ENCODE peak calls at places on chromosome 2, in eight cellular contexts. One of them, this sample, is unnamed.
A peak's percentile ranks its signal among the peaks of the same experiment; 100 is the strongest.

GRCh38 chr2:64019083-64019974 is at the start of gene VPS54:
- DNase-seq in neural progenitor cell: peak; percentile 86
- DNase-seq in breast epithelium: peak; percentile 49
- DNase-seq in stimulated activated CD4-positive, alpha-beta T cell treated with anti-CD3 and anti-CD28 coated beads, Interleukin-1b, Interleukin-23, amount 100 ng/mL, for 48 hours: peak; percentile 45
- DNase-seq in DMS153: peak; percentile 14
- DNase-seq in CD8-positive, alpha-beta memory T cell: peak; percentile 37
- DNase-seq in fibroblast of pulmonary artery: peak; percentile 59
- DNase-seq in G401: peak; percentile 63
- DNase-seq in this sample: no peak

GRCh38 chr2:28287261-28287915 is 105.3 kb upstream of the FOSL2 start:
- DNase-seq in neural progenitor cell: no peak
- DNase-seq in breast epithelium: no peak
- DNase-seq in stimulated activated CD4-positive, alpha-beta T cell treated with anti-CD3 and anti-CD28 coated beads, Interleukin-1b, Interleukin-23, amount 100 ng/mL, for 48 hours: no peak
- DNase-seq in DMS153: no peak
- DNase-seq in CD8-positive, alpha-beta memory T cell: no peak
- DNase-seq in fibroblast of pulmonary artery: no peak
- DNase-seq in G401: peak; percentile 65
- DNase-seq in this sample: no peak

GRCh38 chr2:95122197-95122551 is 566 bp upstream of the MRPS5 start:
- DNase-seq in neural progenitor cell: no peak
- DNase-seq in breast epithelium: no peak
- DNase-seq in stimulated activated CD4-positive, alpha-beta T cell treated with anti-CD3 and anti-CD28 coated beads, Interleukin-1b, Interleukin-23, amount 100 ng/mL, for 48 hours: no peak
- DNase-seq in DMS153: no peak
- DNase-seq in CD8-positive, alpha-beta memory T cell: no peak
- DNase-seq in fibroblast of pulmonary artery: no peak
- DNase-seq in G401: no peak
- DNase-seq in this sample: no peak

GRCh38 chr2:174024524-174025270 is 59.5 kb upstream of the SP3 start:
- DNase-seq in neural progenitor cell: peak; percentile 80
- DNase-seq in breast epithelium: peak; percentile 87
- DNase-seq in stimulated activated CD4-positive, alpha-beta T cell treated with anti-CD3 and anti-CD28 coated beads, Interleukin-1b, Interleukin-23, amount 100 ng/mL, for 48 hours: no peak
- DNase-seq in DMS153: no peak
- DNase-seq in CD8-positive, alpha-beta memory T cell: no peak
- DNase-seq in fibroblast of pulmonary artery: peak; percentile 87
- DNase-seq in G401: no peak
- DNase-seq in this sample: peak; percentile 61

GRCh38 chr2:230575640-230576324 is 136.9 kb upstream of the CAB39 start:
- DNase-seq in neural progenitor cell: no peak
- DNase-seq in breast epithelium: no peak
- DNase-seq in stimulated activated CD4-positive, alpha-beta T cell treated with anti-CD3 and anti-CD28 coated beads, Interleukin-1b, Interleukin-23, amount 100 ng/mL, for 48 hours: peak; percentile 34
- DNase-seq in DMS153: no peak
- DNase-seq in CD8-positive, alpha-beta memory T cell: peak; percentile 51
- DNase-seq in fibroblast of pulmonary artery: no peak
- DNase-seq in G401: no peak
- DNase-seq in this sample: no peak

GRCh38 chr2:188207554-188207953 is 84.1 kb upstream of the GULP1 start:
- DNase-seq in neural progenitor cell: no peak
- DNase-seq in breast epithelium: no peak
- DNase-seq in stimulated activated CD4-positive, alpha-beta T cell treated with anti-CD3 and anti-CD28 coated beads, Interleukin-1b, Interleukin-23, amount 100 ng/mL, for 48 hours: no peak
- DNase-seq in DMS153: no peak
- DNase-seq in CD8-positive, alpha-beta memory T cell: no peak
- DNase-seq in fibroblast of pulmonary artery: no peak
- DNase-seq in G401: no peak
- DNase-seq in this sample: no peak

GRCh38 chr2:51441786-51442185 is 409.9 kb upstream of the NRXN1 start:
- DNase-seq in neural progenitor cell: no peak
- DNase-seq in breast epithelium: no peak
- DNase-seq in stimulated activated CD4-positive, alpha-beta T cell treated with anti-CD3 and anti-CD28 coated beads, Interleukin-1b, Interleukin-23, amount 100 ng/mL, for 48 hours: no peak
- DNase-seq in DMS153: no peak
- DNase-seq in CD8-positive, alpha-beta memory T cell: no peak
- DNase-seq in fibroblast of pulmonary artery: no peak
- DNase-seq in G401: no peak
- DNase-seq in this sample: no peak

GRCh38 chr2:237486819-237487448 is at the start of gene MLPH:
- DNase-seq in neural progenitor cell: peak; percentile 66
- DNase-seq in breast epithelium: no peak
- DNase-seq in stimulated activated CD4-positive, alpha-beta T cell treated with anti-CD3 and anti-CD28 coated beads, Interleukin-1b, Interleukin-23, amount 100 ng/mL, for 48 hours: no peak
- DNase-seq in DMS153: no peak
- DNase-seq in CD8-positive, alpha-beta memory T cell: no peak
- DNase-seq in fibroblast of pulmonary artery: no peak
- DNase-seq in G401: no peak
- DNase-seq in this sample: peak; percentile 41

GRCh38 chr2:240703417-240704341 is 12.0 kb downstream of the AQP12A start:
- DNase-seq in neural progenitor cell: no peak
- DNase-seq in breast epithelium: no peak
- DNase-seq in stimulated activated CD4-positive, alpha-beta T cell treated with anti-CD3 and anti-CD28 coated beads, Interleukin-1b, Interleukin-23, amount 100 ng/mL, for 48 hours: no peak
- DNase-seq in DMS153: no peak
- DNase-seq in CD8-positive, alpha-beta memory T cell: no peak
- DNase-seq in fibroblast of pulmonary artery: no peak
- DNase-seq in G401: no peak
- DNase-seq in this sample: no peak

GRCh38 chr2:105454801-105455485 is 56.1 kb upstream of the FHL2 start:
- DNase-seq in neural progenitor cell: peak; percentile 30
- DNase-seq in breast epithelium: peak; percentile 47
- DNase-seq in stimulated activated CD4-positive, alpha-beta T cell treated with anti-CD3 and anti-CD28 coated beads, Interleukin-1b, Interleukin-23, amount 100 ng/mL, for 48 hours: no peak
- DNase-seq in DMS153: peak; percentile 26
- DNase-seq in CD8-positive, alpha-beta memory T cell: no peak
- DNase-seq in fibroblast of pulmonary artery: peak; percentile 56
- DNase-seq in G401: peak; percentile 15
- DNase-seq in this sample: no peak

GRCh38 chr2:86552889-86553288 is 10.4 kb downstream of the CHMP3 start:
- DNase-seq in neural progenitor cell: no peak
- DNase-seq in breast epithelium: no peak
- DNase-seq in stimulated activated CD4-positive, alpha-beta T cell treated with anti-CD3 and anti-CD28 coated beads, Interleukin-1b, Interleukin-23, amount 100 ng/mL, for 48 hours: no peak
- DNase-seq in DMS153: no peak
- DNase-seq in CD8-positive, alpha-beta memory T cell: no peak
- DNase-seq in fibroblast of pulmonary artery: no peak
- DNase-seq in G401: no peak
- DNase-seq in this sample: no peak

GRCh38 chr2:164504253-164504652 is 117.0 kb downstream of the GRB14 start:
- DNase-seq in neural progenitor cell: peak; percentile 41
- DNase-seq in breast epithelium: no peak
- DNase-seq in stimulated activated CD4-positive, alpha-beta T cell treated with anti-CD3 and anti-CD28 coated beads, Interleukin-1b, Interleukin-23, amount 100 ng/mL, for 48 hours: no peak
- DNase-seq in DMS153: no peak
- DNase-seq in CD8-positive, alpha-beta memory T cell: no peak
- DNase-seq in fibroblast of pulmonary artery: no peak
- DNase-seq in G401: no peak
- DNase-seq in this sample: no peak

GRCh38 chr2:127158614-127159290 is 51.8 kb upstream of the BIN1 start:
- DNase-seq in neural progenitor cell: no peak
- DNase-seq in breast epithelium: no peak
- DNase-seq in stimulated activated CD4-positive, alpha-beta T cell treated with anti-CD3 and anti-CD28 coated beads, Interleukin-1b, Interleukin-23, amount 100 ng/mL, for 48 hours: no peak
- DNase-seq in DMS153: no peak
- DNase-seq in CD8-positive, alpha-beta memory T cell: no peak
- DNase-seq in fibroblast of pulmonary artery: no peak
- DNase-seq in G401: no peak
- DNase-seq in this sample: no peak

GRCh38 chr2:61177727-61178549 is 15.9 kb downstream of the C2orf74 start:
- DNase-seq in neural progenitor cell: no peak
- DNase-seq in breast epithelium: no peak
- DNase-seq in stimulated activated CD4-positive, alpha-beta T cell treated with anti-CD3 and anti-CD28 coated beads, Interleukin-1b, Interleukin-23, amount 100 ng/mL, for 48 hours: peak; percentile 32
- DNase-seq in DMS153: no peak
- DNase-seq in CD8-positive, alpha-beta memory T cell: peak; percentile 22
- DNase-seq in fibroblast of pulmonary artery: peak; percentile 27
- DNase-seq in G401: peak; percentile 27
- DNase-seq in this sample: no peak

GRCh38 chr2:26757873-26758789 is 6.0 kb upstream of the SLC35F6 start:
- DNase-seq in neural progenitor cell: no peak
- DNase-seq in breast epithelium: peak; percentile 90
- DNase-seq in stimulated activated CD4-positive, alpha-beta T cell treated with anti-CD3 and anti-CD28 coated beads, Interleukin-1b, Interleukin-23, amount 100 ng/mL, for 48 hours: peak; percentile 30
- DNase-seq in DMS153: no peak
- DNase-seq in CD8-positive, alpha-beta memory T cell: no peak
- DNase-seq in fibroblast of pulmonary artery: peak; percentile 99
- DNase-seq in G401: peak; percentile 27
- DNase-seq in this sample: no peak

GRCh38 chr2:236505071-236505470 is 64.6 kb upstream of the ACKR3 start:
- DNase-seq in neural progenitor cell: no peak
- DNase-seq in breast epithelium: no peak
- DNase-seq in stimulated activated CD4-positive, alpha-beta T cell treated with anti-CD3 and anti-CD28 coated beads, Interleukin-1b, Interleukin-23, amount 100 ng/mL, for 48 hours: no peak
- DNase-seq in DMS153: no peak
- DNase-seq in CD8-positive, alpha-beta memory T cell: no peak
- DNase-seq in fibroblast of pulmonary artery: peak; percentile 52
- DNase-seq in G401: no peak
- DNase-seq in this sample: no peak

GRCh38 chr2:236527198-236527640 is 42.4 kb upstream of the ACKR3 start:
- DNase-seq in neural progenitor cell: no peak
- DNase-seq in breast epithelium: no peak
- DNase-seq in stimulated activated CD4-positive, alpha-beta T cell treated with anti-CD3 and anti-CD28 coated beads, Interleukin-1b, Interleukin-23, amount 100 ng/mL, for 48 hours: no peak
- DNase-seq in DMS153: no peak
- DNase-seq in CD8-positive, alpha-beta memory T cell: no peak
- DNase-seq in fibroblast of pulmonary artery: no peak
- DNase-seq in G401: no peak
- DNase-seq in this sample: no peak

GRCh38 chr2:98498703-98499445 is 54.2 kb downstream of the INPP4A start:
- DNase-seq in neural progenitor cell: no peak
- DNase-seq in breast epithelium: no peak
- DNase-seq in stimulated activated CD4-positive, alpha-beta T cell treated with anti-CD3 and anti-CD28 coated beads, Interleukin-1b, Interleukin-23, amount 100 ng/mL, for 48 hours: no peak
- DNase-seq in DMS153: no peak
- DNase-seq in CD8-positive, alpha-beta memory T cell: no peak
- DNase-seq in fibroblast of pulmonary artery: peak; percentile 49
- DNase-seq in G401: peak; percentile 83
- DNase-seq in this sample: no peak

GRCh38 chr2:239579524-239580198 is 178.8 kb upstream of the HDAC4 start:
- DNase-seq in neural progenitor cell: no peak
- DNase-seq in breast epithelium: no peak
- DNase-seq in stimulated activated CD4-positive, alpha-beta T cell treated with anti-CD3 and anti-CD28 coated beads, Interleukin-1b, Interleukin-23, amount 100 ng/mL, for 48 hours: no peak
- DNase-seq in DMS153: no peak
- DNase-seq in CD8-positive, alpha-beta memory T cell: no peak
- DNase-seq in fibroblast of pulmonary artery: no peak
- DNase-seq in G401: no peak
- DNase-seq in this sample: no peak

This sample was measured in NCI-H524.